ENCODE peak calls at places on chromosomes 1 and 21, in eight cellular contexts. R is CD4-positive, alpha-beta memory T cell; Z is stimulated activated naive B cell treated with anti-CD40 and anti-IgM and Interleukin-4, amounts not matched to agents 10 μg/mL and 1 μg/mL and 100 μg/mL, for 72 hours; Q is activated naive CD8-positive, alpha-beta T cell treated with anti-CD3 and anti-CD28 coated beads for 36 hours; Y is mucosa of gallbladder; S is H54; N is activated effector memory CD4-positive, alpha-beta T cell treated with anti-CD3 and anti-CD28 coated beads, Interleukin-2, amount 50 U/mL, for 16 hours; B is stimulated activated naive CD4-positive, alpha-beta T cell. F is an unnamed sample.
A peak's percentile ranks its signal among the peaks of the same experiment; 100 is the strongest.

GRCh38 chr1:4084053-4084431 is 184.0 kb upstream of the C1orf174 start:
- DNase-seq in B (no peak), R (no peak), Q (no peak), N (no peak), Y (peak; percentile 84), Z (no peak), S (no peak), F (no peak)

GRCh38 chr21:14843991-14844390 is 220.8 kb downstream of the NRIP1 start:
- DNase-seq in B (no peak), Z (no peak), Q (no peak), Y (no peak), S (no peak), N (no peak), R (no peak), F (no peak)

GRCh38 chr1:198880818-198881597 is 242.2 kb downstream of the PTPRC start:
- DNase-seq in Z (no peak), S (no peak), R (no peak), N (no peak), Y (no peak), Q (no peak), B (no peak), F (no peak)

GRCh38 chr1:54986532-54986931 is 6.1 kb downstream of the TMEM61 start:
- DNase-seq in S (no peak), Z (no peak), Y (no peak), R (no peak), Q (no peak), N (peak; percentile 30), B (no peak), F (no peak)

GRCh38 chr1:6052543-6053205 is 7.0 kb downstream of the KCNAB2 start:
- DNase-seq in N (peak; percentile 79), R (no peak), Z (no peak), S (peak; percentile 63), B (peak; percentile 25), Q (peak; percentile 18), Y (peak; percentile 74), F (no peak)

GRCh38 chr1:110412576-110412975 is 5.1 kb upstream of the LAMTOR5 start:
- DNase-seq in B (peak; percentile 47), N (peak; percentile 87), S (peak; percentile 62), R (peak; percentile 63), Y (peak; percentile 60), Z (peak; percentile 52), Q (peak; percentile 58), F (peak; percentile 4)

GRCh38 chr1:46168463-46168862 is 6.4 kb upstream of the TSPAN1 start:
- DNase-seq in Q (no peak), S (no peak), N (no peak), R (no peak), B (no peak), Y (no peak), Z (no peak), F (no peak)

GRCh38 chr1:109926662-109927300 is 16.1 kb downstream of the CSF1 start:
- DNase-seq in R (no peak), N (no peak), Z (no peak), Q (no peak), B (no peak), Y (no peak), S (no peak), F (peak; percentile 8)

GRCh38 chr1:26799479-26800133 is 11.9 kb downstream of the PIGV start:
- DNase-seq in N (peak; percentile 67), Q (peak; percentile 50), Y (peak; percentile 41), S (peak; percentile 59), R (no peak), B (no peak), Z (no peak), F (peak; percentile 21)

GRCh38 chr1:213951876-213952275 is 35.9 kb upstream of the PROX1 start:
- DNase-seq in B (no peak), Q (no peak), N (no peak), Y (no peak), R (no peak), S (no peak), Z (no peak), F (no peak)

F was measured in GOT3.